ENCODE peak calls at places on chromosomes 12 and 14, in five cellular contexts. One of them, this sample, is unnamed.

GRCh38 chr14:64053694-64054669 is 201.2 kb downstream of the SYNE2 start:
- DNase-seq in fibroblast of the conjunctiva: no peak
- DNase-seq in ELR: peak
- DNase-seq in fibroblast of lung: peak
- DNase-seq in amniotic stem cell: no peak
- DNase-seq in this sample: peak

GRCh38 chr12:62426095-62426488 is 40.5 kb upstream of the MON2 start:
- DNase-seq in ELR: no peak
- DNase-seq in amniotic stem cell: no peak
- DNase-seq in fibroblast of lung: peak
- DNase-seq in fibroblast of the conjunctiva: peak
- DNase-seq in this sample: no peak

GRCh38 chr12:124654666-124655316 is 87.4 kb upstream of the NCOR2 start:
- DNase-seq in amniotic stem cell: no peak
- DNase-seq in fibroblast of the conjunctiva: no peak
- DNase-seq in ELR: no peak
- DNase-seq in fibroblast of lung: no peak
- DNase-seq in this sample: peak

GRCh38 chr12:19873146-19873545 is 433.9 kb downstream of the AEBP2 start:
- DNase-seq in amniotic stem cell: no peak
- DNase-seq in fibroblast of the conjunctiva: no peak
- DNase-seq in ELR: no peak
- DNase-seq in fibroblast of lung: no peak
- DNase-seq in this sample: no peak

GRCh38 chr14:50099335-50099734 is 17.0 kb downstream of the VCPKMT start:
- DNase-seq in fibroblast of lung: peak
- DNase-seq in fibroblast of the conjunctiva: no peak
- DNase-seq in amniotic stem cell: no peak
- DNase-seq in ELR: peak
- DNase-seq in this sample: peak

GRCh38 chr14:73712540-73713141 is 1.5 kb downstream of the PNMA1 start:
- DNase-seq in ELR: peak
- DNase-seq in fibroblast of lung: peak
- DNase-seq in fibroblast of the conjunctiva: no peak
- DNase-seq in amniotic stem cell: no peak
- DNase-seq in this sample: peak

GRCh38 chr14:92099802-92100201 is 6.6 kb downstream of the ATXN3 start:
- DNase-seq in amniotic stem cell: no peak
- DNase-seq in fibroblast of the conjunctiva: no peak
- DNase-seq in ELR: peak
- DNase-seq in fibroblast of lung: no peak
- DNase-seq in this sample: no peak

GRCh38 chr12:80230068-80230467 is 130.7 kb downstream of the OTOGL start:
- DNase-seq in fibroblast of lung: peak
- DNase-seq in ELR: no peak
- DNase-seq in amniotic stem cell: no peak
- DNase-seq in fibroblast of the conjunctiva: no peak
- DNase-seq in this sample: peak

GRCh38 chr12:20220339-20220738 is 148.0 kb upstream of the PDE3A start:
- DNase-seq in amniotic stem cell: peak
- DNase-seq in ELR: peak
- DNase-seq in fibroblast of lung: peak
- DNase-seq in fibroblast of the conjunctiva: peak
- DNase-seq in this sample: peak

GRCh38 chr14:70073924-70074566 is 114.7 kb downstream of the SLC8A3 start:
- DNase-seq in amniotic stem cell: no peak
- DNase-seq in ELR: peak
- DNase-seq in fibroblast of lung: peak
- DNase-seq in fibroblast of the conjunctiva: peak
- DNase-seq in this sample: peak

GRCh38 chr12:67270622-67271021 is 1.5 kb downstream of the CAND1 start:
- DNase-seq in fibroblast of the conjunctiva: no peak
- DNase-seq in amniotic stem cell: no peak
- DNase-seq in ELR: no peak
- DNase-seq in fibroblast of lung: no peak
- DNase-seq in this sample: no peak

GRCh38 chr14:23517650-23518329 is 33.8 kb downstream of the ZFHX2 start:
- DNase-seq in fibroblast of lung: no peak
- DNase-seq in ELR: no peak
- DNase-seq in amniotic stem cell: no peak
- DNase-seq in fibroblast of the conjunctiva: no peak
- DNase-seq in this sample: no peak

GRCh38 chr12:53500119-53500775 is 836 bp upstream of the TARBP2 start:
- DNase-seq in fibroblast of lung: peak
- DNase-seq in ELR: peak
- DNase-seq in fibroblast of the conjunctiva: peak
- DNase-seq in amniotic stem cell: no peak
- DNase-seq in this sample: no peak

GRCh38 chr14:99357151-99357550 is 85.2 kb upstream of the BCL11B start:
- DNase-seq in fibroblast of the conjunctiva: no peak
- DNase-seq in ELR: no peak
- DNase-seq in fibroblast of lung: no peak
- DNase-seq in amniotic stem cell: no peak
- DNase-seq in this sample: no peak

GRCh38 chr12:118853634-118854033 is 127.7 kb upstream of the SRRM4 start:
- DNase-seq in fibroblast of lung: no peak
- DNase-seq in fibroblast of the conjunctiva: no peak
- DNase-seq in ELR: peak
- DNase-seq in amniotic stem cell: no peak
- DNase-seq in this sample: peak

GRCh38 chr14:76828339-76829015 is 2.3 kb downstream of the LRRC74A start:
- DNase-seq in amniotic stem cell: no peak
- DNase-seq in fibroblast of the conjunctiva: no peak
- DNase-seq in fibroblast of lung: no peak
- DNase-seq in ELR: no peak
- DNase-seq in this sample: no peak

GRCh38 chr12:109538191-109538863 is 35.0 kb downstream of the MMAB start:
- DNase-seq in fibroblast of lung: no peak
- DNase-seq in fibroblast of the conjunctiva: no peak
- DNase-seq in amniotic stem cell: no peak
- DNase-seq in ELR: no peak
- DNase-seq in this sample: no peak

GRCh38 chr12:57776247-57776587 is 3.8 kb downstream of the EEF1AKMT3 start:
- DNase-seq in ELR: no peak
- DNase-seq in fibroblast of lung: no peak
- DNase-seq in amniotic stem cell: no peak
- DNase-seq in fibroblast of the conjunctiva: no peak
- DNase-seq in this sample: no peak

GRCh38 chr14:40417777-40418401 is 985.7 kb upstream of the FBXO33 start:
- DNase-seq in fibroblast of lung: peak
- DNase-seq in amniotic stem cell: no peak
- DNase-seq in fibroblast of the conjunctiva: no peak
- DNase-seq in ELR: peak
- DNase-seq in this sample: peak

GRCh38 chr14:33964599-33965317 is 13.9 kb upstream of the EGLN3 start:
- DNase-seq in ELR: no peak
- DNase-seq in fibroblast of the conjunctiva: no peak
- DNase-seq in amniotic stem cell: no peak
- DNase-seq in fibroblast of lung: no peak
- DNase-seq in this sample: no peak

GRCh38 chr14:99884834-99885648 is 91.8 kb downstream of the EML1 start:
- DNase-seq in fibroblast of the conjunctiva: peak
- DNase-seq in amniotic stem cell: no peak
- DNase-seq in fibroblast of lung: peak
- DNase-seq in ELR: peak
- DNase-seq in this sample: peak

GRCh38 chr12:124428136-124428791 is 133.4 kb downstream of the RFLNA start:
- DNase-seq in ELR: peak
- DNase-seq in fibroblast of the conjunctiva: peak
- DNase-seq in amniotic stem cell: peak
- DNase-seq in fibroblast of lung: peak
- DNase-seq in this sample: no peak

GRCh38 chr12:5518584-5519365 is 86.9 kb downstream of the NTF3 start:
- DNase-seq in ELR: no peak
- DNase-seq in amniotic stem cell: no peak
- DNase-seq in fibroblast of the conjunctiva: no peak
- DNase-seq in fibroblast of lung: no peak
- DNase-seq in this sample: no peak

GRCh38 chr14:74425525-74426201 is 347 bp downstream of the SYNDIG1L start:
- DNase-seq in amniotic stem cell: no peak
- DNase-seq in fibroblast of lung: peak
- DNase-seq in ELR: peak
- DNase-seq in fibroblast of the conjunctiva: no peak
- DNase-seq in this sample: peak

GRCh38 chr12:85322715-85323114 is 42.7 kb downstream of the ALX1 start:
- DNase-seq in fibroblast of lung: peak
- DNase-seq in ELR: no peak
- DNase-seq in amniotic stem cell: no peak
- DNase-seq in fibroblast of the conjunctiva: peak
- DNase-seq in this sample: no peak